ENCODE peak calls at places on chromosomes 11 and 22, in six cellular contexts. I is neuronal stem cell, O is H9, C is fibroblast of lung, M is thyroid gland, V is tibial nerve. P is an unnamed sample. For H3K4me1, the result is how much of the 10 kb centered on the place peaks cover.

GRCh38 chr11:74008373-74009229 is at the start of gene UCP3:
- DNase-seq in I (no peak), C (no peak), O (no peak), V (no peak), M (peak), P (no peak)

GRCh38 chr22:38485783-38486182 is 17.9 kb downstream of the KDELR3 start:
- DNase-seq in V (no peak), I (no peak), C (no peak), M (no peak), O (no peak), P (no peak)

GRCh38 chr11:772429-773390 is 4.6 kb downstream of the GATD1 start:
- DNase-seq in I (no peak), C (no peak), M (no peak), O (no peak), V (no peak), P (no peak)

GRCh38 chr11:1747753-1748466 is 2.5 kb downstream of the IFITM10 start:
- DNase-seq in C (no peak), V (no peak), O (no peak), M (no peak), I (no peak), P (no peak)

GRCh38 chr11:123654566-123655081 is at the start of gene SCN3B:
- DNase-seq in C (peak), V (no peak), M (peak), O (peak), I (peak), P (no peak)

GRCh38 chr22:36430863-36431262 is 43.1 kb upstream of the MYH9 start:
- DNase-seq in C (peak), V (no peak), O (no peak), M (no peak), I (no peak), P (no peak)

GRCh38 chr11:35115688-35116030 is 23.3 kb upstream of the CD44 start:
- DNase-seq in M (no peak), O (no peak), I (no peak), V (no peak), C (peak), P (no peak)

GRCh38 chr11:20617346-20617745 is 17.9 kb downstream of the SLC6A5 start:
- DNase-seq in C (no peak), M (no peak), O (no peak), I (no peak), V (no peak), P (no peak)

GRCh38 chr22:32904044-32904443 is 102.5 kb downstream of the TIMP3 start:
- DNase-seq in I (peak), O (peak), V (peak), M (peak), C (peak), P (no peak)

GRCh38 chr22:23243006-23243573 is 62.8 kb downstream of the BCR start:
- DNase-seq in V (no peak), C (peak), M (peak), O (peak), I (peak), P (no peak)

GRCh38 chr11:35539781-35540281 is 14.4 kb upstream of the PAMR1 start:
- DNase-seq in I (no peak), C (peak), M (peak), O (no peak), V (peak), P (peak)

GRCh38 chr11:65133724-65134123 is 595 bp downstream of the SYVN1 start:
- DNase-seq in M (peak), O (no peak), C (no peak), I (no peak), V (peak), P (no peak)

GRCh38 chr11:16917941-16918340 is 96.3 kb downstream of the PLEKHA7 start:
- DNase-seq in M (no peak), C (peak), I (no peak), V (no peak), O (no peak), P (no peak)

GRCh38 chr11:64722141-64723050 is 601 bp downstream of the NRXN2 start:
- DNase-seq in M (no peak), C (no peak), O (no peak), I (no peak), V (no peak), P (no peak)

GRCh38 chr11:120220747-120221037 is 9.9 kb downstream of the OAF start:
- DNase-seq in M (no peak), O (no peak), C (no peak), V (no peak), I (no peak), P (no peak)

GRCh38 chr11:7977251-7977917 is 9.8 kb upstream of the EIF3F start:
- DNase-seq in C (peak), I (no peak), O (no peak), V (no peak), M (no peak), P (no peak)

GRCh38 chr11:2151500-2152257 is 9.3 kb downstream of the INS start:
- DNase-seq in V (peak), I (peak), M (peak), C (peak), O (peak), P (peak)

GRCh38 chr11:86174101-86175046 is 70.2 kb upstream of the EED start:
- DNase-seq in M (peak), O (no peak), V (peak), I (no peak), C (peak), P (peak)

GRCh38 chr22:23850136-23850611 is 7.5 kb upstream of the SLC2A11 start:
- DNase-seq in I (no peak), V (no peak), O (no peak), M (no peak), C (no peak), P (no peak)

GRCh38 chr11:65308281-65308891 is 6.3 kb upstream of the CDC42EP2 start:
- DNase-seq in V (no peak), M (peak), I (no peak), O (no peak), C (no peak), P (no peak)

GRCh38 chr11:69880041-69880802 is 61.0 kb upstream of the FGF3 start:
- DNase-seq in I (no peak), O (peak), V (no peak), M (no peak), C (no peak), P (no peak)

GRCh38 chr22:17637490-17638181 is 921 bp upstream of the BCL2L13 start:
- DNase-seq in O (no peak), V (no peak), I (no peak), M (no peak), C (no peak), P (no peak)

GRCh38 chr11:70696564-70696963 is 298.2 kb downstream of the CTTN start:
- DNase-seq in O (no peak), M (no peak), V (no peak), I (no peak), C (no peak), P (no peak)

GRCh38 chr22:49934891-49935557 is 16.6 kb downstream of the CRELD2 start:
- DNase-seq in M (peak), V (peak), C (peak), O (peak), I (no peak), P (no peak)
- H3K4me1 ChIP-seq in M (half or more), V (under half), C (under half), O (under half), I (under half), P (half or more)

DNA sequence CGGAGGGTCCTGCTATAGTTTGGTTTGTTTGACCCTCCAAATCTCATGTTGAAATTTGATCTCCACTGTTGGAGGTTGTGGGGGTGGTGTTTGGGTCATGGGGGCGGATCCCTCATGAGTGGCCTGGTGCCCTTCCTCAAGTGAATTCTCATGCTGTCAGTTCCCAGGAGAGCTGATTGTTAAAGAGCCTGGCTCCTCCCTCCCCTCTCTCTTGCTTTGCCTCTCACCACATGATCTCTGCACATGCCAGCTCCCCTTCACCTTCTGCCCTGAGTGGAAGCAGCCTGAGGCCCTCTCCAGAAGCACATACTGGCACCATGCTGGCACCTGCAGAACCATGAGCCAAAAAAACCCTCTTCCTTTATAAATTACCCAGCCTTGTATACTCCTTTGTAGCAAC is 7.1 kb downstream of the TSPAN18 start:
- DNase-seq in C (no peak), O (peak), I (no peak), V (no peak), M (no peak), P (no peak)
- H3K27ac ChIP-seq in C (no peak), O (no peak), I (no peak), V (no peak), M (no peak), P (peak)

DNA sequence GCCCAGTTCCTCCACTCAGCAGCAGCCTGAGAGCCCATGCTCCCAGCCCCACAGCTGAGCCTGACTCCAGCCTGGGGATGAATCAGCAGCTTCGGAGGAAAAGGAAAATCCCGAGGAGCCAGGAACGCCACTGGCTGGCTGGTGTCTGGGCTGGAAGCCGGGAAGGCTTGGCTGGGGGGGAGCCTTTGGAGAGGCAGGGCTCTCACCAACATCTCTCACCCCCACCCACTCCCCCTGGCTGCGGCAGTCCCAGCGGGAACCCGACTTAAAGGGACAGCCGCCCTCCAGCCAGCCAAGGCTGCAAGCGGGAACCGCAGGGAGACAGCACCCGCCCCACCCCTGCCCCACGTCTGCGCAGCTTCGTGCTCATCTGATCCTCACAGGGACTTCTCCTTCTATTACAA is 28.4 kb downstream of the KIAA0930 start:
- DNase-seq in I (no peak), M (peak), O (no peak), V (peak), C (peak), P (peak)
- H3K4me1 ChIP-seq in I (under half), M (under half), O (under half), V (under half), C (under half), P (under half)

GRCh38 chr22:28936200-28936599 is 52.8 kb downstream of the ZNRF3 start:
- DNase-seq in I (no peak), O (no peak), V (no peak), C (no peak), M (no peak), P (no peak)
- H3K27ac ChIP-seq in I (no peak), O (no peak), V (no peak), C (no peak), M (no peak), P (no peak)

DNA sequence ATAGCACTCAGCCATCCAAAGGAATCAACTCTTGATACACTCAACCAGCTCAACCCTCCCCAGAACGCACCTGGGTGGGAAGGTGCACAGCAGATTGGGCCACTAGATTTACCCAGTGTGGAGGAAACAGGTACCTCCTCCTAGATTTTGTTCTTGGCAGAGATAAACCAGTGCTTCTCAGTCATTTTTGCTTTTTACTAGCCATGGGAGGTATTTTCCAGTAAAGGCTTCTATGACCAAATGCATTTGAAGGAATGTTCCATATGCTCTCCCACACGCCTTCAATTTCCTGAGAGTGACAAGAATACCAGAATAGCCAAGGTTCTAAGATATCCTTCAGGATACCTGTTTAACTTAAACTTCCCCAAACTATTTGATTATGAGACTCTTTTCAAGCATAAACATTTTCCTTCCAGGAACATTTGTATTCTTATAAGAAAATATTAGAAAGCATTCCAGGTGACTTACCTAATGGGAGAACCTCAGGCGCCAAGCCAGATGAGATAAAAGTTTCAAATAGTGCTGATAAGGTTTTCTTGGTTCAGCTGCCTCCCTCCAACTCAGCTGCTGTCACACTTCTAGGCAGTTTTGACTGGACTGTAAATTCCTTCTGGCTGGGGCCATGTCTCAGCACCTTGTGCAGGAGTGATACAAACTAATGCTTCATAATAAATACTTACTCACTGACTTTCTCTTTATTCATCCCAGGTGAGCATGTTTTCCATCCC is 130.9 kb downstream of the MED15 start:
- DNase-seq in M (no peak), C (no peak), I (no peak), V (no peak), O (no peak), P (no peak)
- H3K4me1 ChIP-seq in M (under half), C (under half), I (under half), V (under half), O (under half), P (under half)

GRCh38 chr22:33920927-33921575 is 775 bp upstream of the LARGE1 start:
- DNase-seq in C (peak), I (peak), O (peak), M (peak), V (peak), P (peak)

GRCh38 chr22:33921576-33922181 is 1.4 kb upstream of the LARGE1 start:
- DNase-seq in C (peak), M (peak), V (peak), O (peak), I (peak), P (peak)

GRCh38 chr22:33923660-33924246 is 3.5 kb upstream of the LARGE1 start:
- DNase-seq in V (peak), M (peak), O (peak), I (peak), C (peak), P (peak)

GRCh38 chr22:33923033-33923432 is 2.8 kb upstream of the LARGE1 start:
- DNase-seq in V (no peak), M (no peak), O (no peak), I (no peak), C (peak), P (no peak)

DNA sequence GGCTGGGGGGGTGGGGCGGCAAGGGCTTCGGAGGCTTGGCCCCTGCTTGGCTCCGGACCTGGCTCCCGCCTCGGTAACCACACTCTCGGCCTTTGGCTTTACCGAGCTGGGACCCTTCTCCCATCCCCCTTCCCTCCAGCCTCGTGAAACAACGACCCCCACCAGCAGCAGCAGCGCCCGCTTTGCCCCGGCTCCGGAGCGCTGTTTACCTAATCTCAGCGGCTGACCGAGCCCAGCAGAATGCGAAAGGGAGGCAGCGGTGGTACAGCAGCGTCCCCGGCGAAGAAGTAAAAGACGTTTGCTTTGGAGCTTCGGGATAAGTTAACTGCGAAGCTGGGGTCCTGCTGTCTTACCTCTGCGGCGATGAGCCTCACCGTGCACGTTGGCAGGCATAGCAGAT is 2.0 kb upstream of the LARGE1 start:
- DNase-seq in I (no peak), M (peak), V (peak), O (peak), C (peak), P (peak)
- H3K27ac ChIP-seq in I (peak), M (peak), V (peak), O (peak), C (peak), P (peak)

P was measured in right atrium auricular region.